ENCODE peak calls at places on chromosomes 12 and 14, in nine cellular contexts. One of them, this sample, is unnamed.
A peak's percentile ranks its signal among the peaks of the same experiment; 100 is the strongest.

GRCh38 chr12:103282124-103282523 is 213.6 kb downstream of the C12orf42 start:
- DNase-seq in stomach: no peak
- DNase-seq in GM12892: no peak
- DNase-seq in A549: no peak
- DNase-seq in thyroid gland: no peak
- DNase-seq in HCT116: no peak
- DNase-seq in transverse colon: no peak
- DNase-seq in uterus: no peak
- DNase-seq in heart left ventricle: no peak
- DNase-seq in this sample: no peak

GRCh38 chr12:19243577-19243976 is 114.0 kb downstream of the PLEKHA5 start:
- DNase-seq in stomach: no peak
- DNase-seq in transverse colon: no peak
- DNase-seq in thyroid gland: no peak
- DNase-seq in HCT116: no peak
- DNase-seq in A549: no peak
- DNase-seq in uterus: no peak
- DNase-seq in GM12892: no peak
- DNase-seq in heart left ventricle: no peak
- DNase-seq in this sample: no peak

GRCh38 chr12:103986823-103987222 is 21.2 kb downstream of the TDG start:
- DNase-seq in HCT116: no peak
- DNase-seq in GM12892: no peak
- DNase-seq in transverse colon: no peak
- DNase-seq in heart left ventricle: no peak
- DNase-seq in stomach: no peak
- DNase-seq in thyroid gland: peak; percentile 32
- DNase-seq in A549: no peak
- DNase-seq in uterus: no peak
- DNase-seq in this sample: no peak

GRCh38 chr12:27602516-27602915 is 78.5 kb downstream of the PPFIBP1 start:
- DNase-seq in A549: no peak
- DNase-seq in stomach: no peak
- DNase-seq in GM12892: no peak
- DNase-seq in uterus: no peak
- DNase-seq in transverse colon: no peak
- DNase-seq in HCT116: no peak
- DNase-seq in heart left ventricle: no peak
- DNase-seq in thyroid gland: no peak
- DNase-seq in this sample: no peak

GRCh38 chr12:28192145-28192544 is 1.9 kb downstream of the CCDC91 start:
- DNase-seq in stomach: no peak
- DNase-seq in uterus: no peak
- DNase-seq in thyroid gland: no peak
- DNase-seq in transverse colon: no peak
- DNase-seq in GM12892: no peak
- DNase-seq in HCT116: no peak
- DNase-seq in heart left ventricle: no peak
- DNase-seq in A549: no peak
- DNase-seq in this sample: no peak

GRCh38 chr12:92730758-92731157 is 28.0 kb downstream of the PLEKHG7 start:
- DNase-seq in stomach: no peak
- DNase-seq in HCT116: no peak
- DNase-seq in uterus: no peak
- DNase-seq in thyroid gland: no peak
- DNase-seq in GM12892: no peak
- DNase-seq in heart left ventricle: no peak
- DNase-seq in transverse colon: no peak
- DNase-seq in A549: no peak
- DNase-seq in this sample: no peak

GRCh38 chr14:65485516-65485915 is 73.0 kb downstream of the FUT8 start:
- DNase-seq in stomach: no peak
- DNase-seq in transverse colon: no peak
- DNase-seq in HCT116: no peak
- DNase-seq in uterus: no peak
- DNase-seq in A549: no peak
- DNase-seq in GM12892: no peak
- DNase-seq in thyroid gland: no peak
- DNase-seq in heart left ventricle: no peak
- DNase-seq in this sample: no peak

GRCh38 chr14:73754911-73755360 is 40.8 kb upstream of the PNMA1 start:
- DNase-seq in HCT116: no peak
- DNase-seq in thyroid gland: peak; percentile 58
- DNase-seq in heart left ventricle: peak; percentile 72
- DNase-seq in uterus: peak; percentile 74
- DNase-seq in GM12892: no peak
- DNase-seq in A549: no peak
- DNase-seq in stomach: peak; percentile 71
- DNase-seq in transverse colon: peak; percentile 59
- DNase-seq in this sample: no peak

GRCh38 chr12:66409195-66409871 is 107.0 kb downstream of the HELB start:
- DNase-seq in HCT116: peak; percentile 57
- DNase-seq in A549: peak; percentile 59
- DNase-seq in stomach: no peak
- DNase-seq in transverse colon: no peak
- DNase-seq in GM12892: no peak
- DNase-seq in uterus: no peak
- DNase-seq in heart left ventricle: no peak
- DNase-seq in thyroid gland: peak; percentile 7
- DNase-seq in this sample: no peak

GRCh38 chr12:67740706-67741105 is 92.2 kb downstream of the DYRK2 start:
- DNase-seq in uterus: no peak
- DNase-seq in HCT116: no peak
- DNase-seq in heart left ventricle: no peak
- DNase-seq in thyroid gland: no peak
- DNase-seq in GM12892: no peak
- DNase-seq in transverse colon: no peak
- DNase-seq in stomach: no peak
- DNase-seq in A549: no peak
- DNase-seq in this sample: no peak

GRCh38 chr12:24997970-24998582 is 49.2 kb upstream of the BCAT1 start:
- DNase-seq in uterus: no peak
- DNase-seq in transverse colon: no peak
- DNase-seq in thyroid gland: no peak
- DNase-seq in A549: no peak
- DNase-seq in heart left ventricle: no peak
- DNase-seq in stomach: no peak
- DNase-seq in GM12892: no peak
- DNase-seq in HCT116: no peak
- DNase-seq in this sample: no peak

GRCh38 chr12:108482717-108483212 is 32.3 kb upstream of the FICD start:
- DNase-seq in A549: peak; percentile 57
- DNase-seq in heart left ventricle: no peak
- DNase-seq in HCT116: no peak
- DNase-seq in stomach: no peak
- DNase-seq in transverse colon: no peak
- DNase-seq in GM12892: no peak
- DNase-seq in uterus: no peak
- DNase-seq in thyroid gland: no peak
- DNase-seq in this sample: peak; percentile 22

GRCh38 chr12:44000309-44000952 is 164.6 kb downstream of the TMEM117 start:
- DNase-seq in stomach: no peak
- DNase-seq in GM12892: no peak
- DNase-seq in heart left ventricle: no peak
- DNase-seq in transverse colon: no peak
- DNase-seq in A549: peak; percentile 71
- DNase-seq in thyroid gland: peak; percentile 20
- DNase-seq in HCT116: peak; percentile 60
- DNase-seq in uterus: no peak
- DNase-seq in this sample: peak; percentile 35

GRCh38 chr12:113162102-113163029 is 12.8 kb downstream of the CFAP73 start:
- DNase-seq in HCT116: no peak
- DNase-seq in transverse colon: no peak
- DNase-seq in uterus: no peak
- DNase-seq in stomach: no peak
- DNase-seq in A549: no peak
- DNase-seq in thyroid gland: peak; percentile 86
- DNase-seq in heart left ventricle: peak; percentile 69
- DNase-seq in GM12892: no peak
- DNase-seq in this sample: peak; percentile 81

GRCh38 chr12:132556216-132556615 is 54.2 kb downstream of the LRCOL1 start:
- DNase-seq in heart left ventricle: no peak
- DNase-seq in thyroid gland: no peak
- DNase-seq in GM12892: no peak
- DNase-seq in uterus: no peak
- DNase-seq in HCT116: no peak
- DNase-seq in stomach: no peak
- DNase-seq in A549: no peak
- DNase-seq in transverse colon: no peak
- DNase-seq in this sample: no peak

GRCh38 chr14:26448181-26448855 is 149.5 kb downstream of the NOVA1 start:
- DNase-seq in A549: no peak
- DNase-seq in thyroid gland: no peak
- DNase-seq in GM12892: no peak
- DNase-seq in uterus: no peak
- DNase-seq in transverse colon: no peak
- DNase-seq in stomach: no peak
- DNase-seq in HCT116: no peak
- DNase-seq in heart left ventricle: no peak
- DNase-seq in this sample: no peak

GRCh38 chr12:6699989-6700645 is 498 bp downstream of the PIANP start:
- DNase-seq in stomach: no peak
- DNase-seq in transverse colon: peak; percentile 13
- DNase-seq in GM12892: no peak
- DNase-seq in thyroid gland: no peak
- DNase-seq in A549: no peak
- DNase-seq in heart left ventricle: no peak
- DNase-seq in uterus: peak; percentile 27
- DNase-seq in HCT116: no peak
- DNase-seq in this sample: no peak

DNA sequence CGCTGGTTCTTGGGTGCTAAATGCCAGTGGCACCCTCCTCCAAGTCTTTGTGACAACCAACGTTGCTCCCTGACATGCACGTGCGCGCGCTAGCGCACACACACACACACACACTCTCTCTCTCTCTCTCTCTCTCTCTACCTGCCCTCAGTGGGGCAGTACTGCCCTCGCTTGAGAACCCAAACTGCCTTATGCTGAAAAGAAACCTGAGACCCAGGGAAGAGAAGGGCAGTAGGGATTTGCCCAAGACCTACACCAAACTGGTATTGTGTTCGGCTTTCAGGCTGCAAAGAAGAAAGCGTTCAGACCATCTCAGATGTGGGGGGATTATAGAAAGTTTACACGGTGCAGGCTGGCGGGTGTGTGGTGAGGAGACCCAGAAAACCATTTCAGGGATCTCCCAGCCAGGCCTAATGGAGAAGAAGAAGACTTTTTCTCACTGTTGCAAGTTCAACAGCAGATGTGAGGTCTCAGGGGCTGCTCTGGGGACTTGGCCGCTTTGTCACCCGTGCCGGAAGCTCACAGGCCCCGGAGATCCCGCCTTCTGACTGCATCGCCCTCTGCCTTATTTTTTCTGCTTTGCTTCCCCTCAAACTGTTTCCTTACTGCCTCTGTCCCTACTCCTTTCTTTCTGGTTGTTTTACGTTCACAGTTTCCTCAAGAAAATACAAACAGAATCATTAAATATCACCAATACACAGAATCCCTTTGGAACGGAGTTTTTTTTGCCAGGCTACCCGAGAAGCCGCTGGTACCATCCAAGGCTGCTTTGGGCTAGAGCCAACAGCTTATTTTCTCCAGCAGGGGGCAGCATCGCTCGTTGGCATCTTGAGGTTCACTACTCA is 82.4 kb downstream of the PPM1A start:
- DNase-seq in transverse colon: peak; percentile 74
- DNase-seq in heart left ventricle: peak; percentile 65
- DNase-seq in uterus: peak; percentile 33
- DNase-seq in stomach: peak; percentile 73
- DNase-seq in HCT116: peak; percentile 67
- DNase-seq in A549: peak; percentile 72
- DNase-seq in GM12892: peak; percentile 39
- DNase-seq in thyroid gland: peak; percentile 60
- DNase-seq in this sample: peak; percentile 28
- TF ChIP-seq POLR2A in transverse colon: peak; percentile 11
- TF ChIP-seq POLR2A in heart left ventricle: no peak
- TF ChIP-seq POLR2A in uterus: no peak
- TF ChIP-seq POLR2A in stomach: no peak
- TF ChIP-seq POLR2A in HCT116: no peak
- TF ChIP-seq POLR2A in A549: no peak
- TF ChIP-seq POLR2A in GM12892: peak; percentile 64
- TF ChIP-seq POLR2A in thyroid gland: no peak
- TF ChIP-seq POLR2A in this sample: no peak

DNA sequence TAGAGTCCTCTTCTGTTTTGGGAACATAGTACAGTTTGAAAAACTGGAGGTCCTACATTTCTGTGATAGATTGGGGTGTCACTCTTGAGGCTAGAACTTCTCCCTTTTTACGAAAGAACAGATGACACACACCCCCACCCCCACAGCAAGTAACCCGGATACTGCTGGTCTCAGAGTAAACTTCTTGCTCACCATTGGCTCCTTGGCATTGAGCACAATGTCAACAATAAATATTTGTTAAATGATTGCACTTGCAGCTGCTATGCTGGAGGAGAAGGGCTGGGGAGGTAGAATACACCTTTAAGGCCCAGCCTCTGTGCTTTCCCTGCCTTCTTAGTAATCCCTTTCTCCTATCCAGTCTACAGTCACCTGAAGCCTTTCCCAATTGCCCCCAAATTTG is 149.8 kb downstream of the TGFB3 start:
- DNase-seq in thyroid gland: no peak
- DNase-seq in heart left ventricle: no peak
- DNase-seq in A549: peak; percentile 31
- DNase-seq in HCT116: no peak
- DNase-seq in GM12892: no peak
- DNase-seq in transverse colon: no peak
- DNase-seq in uterus: no peak
- DNase-seq in stomach: peak; percentile 69
- DNase-seq in this sample: no peak
- TF ChIP-seq POLR2A in thyroid gland: no peak
- TF ChIP-seq POLR2A in heart left ventricle: no peak
- TF ChIP-seq POLR2A in A549: no peak
- TF ChIP-seq POLR2A in HCT116: no peak
- TF ChIP-seq POLR2A in GM12892: no peak
- TF ChIP-seq POLR2A in transverse colon: no peak
- TF ChIP-seq POLR2A in uterus: no peak
- TF ChIP-seq POLR2A in stomach: no peak
- TF ChIP-seq POLR2A in this sample: no peak

GRCh38 chr14:105060751-105061427 is 4.3 kb downstream of the GPR132 start:
- DNase-seq in stomach: peak; percentile 38
- DNase-seq in A549: no peak
- DNase-seq in HCT116: no peak
- DNase-seq in GM12892: no peak
- DNase-seq in thyroid gland: peak; percentile 83
- DNase-seq in uterus: no peak
- DNase-seq in transverse colon: peak; percentile 54
- DNase-seq in heart left ventricle: no peak
- DNase-seq in this sample: no peak
- TF ChIP-seq POLR2A in stomach: no peak
- TF ChIP-seq POLR2A in A549: no peak
- TF ChIP-seq POLR2A in HCT116: no peak
- TF ChIP-seq POLR2A in GM12892: peak; percentile 58
- TF ChIP-seq POLR2A in thyroid gland: no peak
- TF ChIP-seq POLR2A in uterus: no peak
- TF ChIP-seq POLR2A in transverse colon: no peak
- TF ChIP-seq POLR2A in heart left ventricle: no peak
- TF ChIP-seq POLR2A in this sample: no peak

DNA sequence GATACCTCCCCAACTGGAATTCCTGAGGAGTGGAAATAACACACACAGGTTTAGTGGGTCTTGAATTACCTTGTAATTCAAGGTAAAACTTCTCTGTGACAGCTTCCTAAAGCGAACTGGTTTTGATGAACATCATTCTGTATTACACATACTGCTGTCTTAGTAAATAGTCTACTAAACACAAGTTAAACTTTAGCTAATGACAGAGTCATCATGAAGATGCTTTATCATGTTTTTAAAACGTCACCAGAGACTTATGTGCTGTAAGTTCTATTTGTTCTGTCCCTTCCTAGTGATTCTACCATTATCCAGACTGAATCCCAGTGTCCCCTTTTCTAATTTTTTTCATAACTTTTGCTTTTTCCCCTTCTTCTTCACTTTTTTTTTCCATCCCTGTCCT is 11.6 kb upstream of the GXYLT1 start:
- DNase-seq in thyroid gland: no peak
- DNase-seq in GM12892: no peak
- DNase-seq in uterus: no peak
- DNase-seq in heart left ventricle: no peak
- DNase-seq in stomach: no peak
- DNase-seq in A549: peak; percentile 91
- DNase-seq in HCT116: no peak
- DNase-seq in transverse colon: no peak
- DNase-seq in this sample: no peak
- TF ChIP-seq POLR2A in thyroid gland: no peak
- TF ChIP-seq POLR2A in GM12892: no peak
- TF ChIP-seq POLR2A in uterus: no peak
- TF ChIP-seq POLR2A in heart left ventricle: no peak
- TF ChIP-seq POLR2A in stomach: no peak
- TF ChIP-seq POLR2A in A549: no peak
- TF ChIP-seq POLR2A in HCT116: no peak
- TF ChIP-seq POLR2A in transverse colon: no peak
- TF ChIP-seq POLR2A in this sample: no peak

This sample was measured in H54.